ENCODE peak calls at places on chromosomes 16 and 17, in seven cellular contexts. E is NCI-H1105; S is NCI-H526 treated with DMSO at 0.1 percent for 48 hours; J is NCI-H2227 treated with DMSO at 0.1 percent for 48 hours; H is HL-60; Z is astrocyte of the spinal cord; G is stimulated activated CD8-positive, alpha-beta memory T cell treated with anti-CD3 and anti-CD28 coated beads, Interleukin-4, amount 100 ng/mL, for 24 hours. C is an unnamed sample.

GRCh38 chr17:1039119-1039507 is 42.2 kb downstream of the TIMM22 start:
- DNase-seq in E (no peak), S (no peak), J (no peak), H (no peak), Z (no peak), G (no peak), C (no peak)

GRCh38 chr17:78089557-78090281 is 38.8 kb downstream of the TMC6 start:
- DNase-seq in E (no peak), S (no peak), J (no peak), H (no peak), Z (no peak), G (no peak), C (peak; percentile 45)

GRCh38 chr16:19240494-19240893 is 45.0 kb upstream of the CLEC19A start:
- DNase-seq in E (no peak), S (no peak), J (no peak), H (no peak), Z (no peak), G (no peak), C (no peak)

GRCh38 chr17:67212716-67213417 is 32.1 kb downstream of the HELZ start:
- DNase-seq in E (no peak), S (no peak), J (no peak), H (peak; percentile 32), Z (peak; percentile 55), G (no peak), C (peak; percentile 48)

GRCh38 chr17:19369846-19370492 is 7.4 kb upstream of the B9D1 start:
- DNase-seq in E (no peak), S (no peak), J (no peak), H (no peak), Z (no peak), G (no peak), C (no peak)

GRCh38 chr17:67585077-67585602 is 132.6 kb upstream of the NOL11 start:
- DNase-seq in E (peak; percentile 31), S (peak; percentile 12), J (peak; percentile 86), H (no peak), Z (no peak), G (no peak), C (no peak)

GRCh38 chr17:37700881-37701280 is 44.0 kb downstream of the HNF1B start:
- DNase-seq in E (no peak), S (no peak), J (no peak), H (no peak), Z (no peak), G (no peak), C (no peak)

GRCh38 chr16:8146613-8147012 is 443.7 kb downstream of the TMEM114 start:
- DNase-seq in E (no peak), S (no peak), J (no peak), H (no peak), Z (no peak), G (no peak), C (no peak)

GRCh38 chr17:78759203-78759968 is 22.7 kb downstream of the CYTH1 start:
- DNase-seq in E (peak; percentile 44), S (no peak), J (peak; percentile 15), H (peak; percentile 66), Z (peak; percentile 82), G (no peak), C (peak; percentile 91)

GRCh38 chr16:82368041-82368440 is 198.0 kb upstream of the MPHOSPH6 start:
- DNase-seq in E (no peak), S (peak; percentile 3), J (no peak), H (no peak), Z (no peak), G (no peak), C (no peak)

GRCh38 chr17:55588446-55588845 is 77.2 kb upstream of the SMIM36 start:
- DNase-seq in E (no peak), S (no peak), J (no peak), H (no peak), Z (no peak), G (no peak), C (no peak)

GRCh38 chr17:50426814-50427787 is 1.1 kb downstream of the ACSF2 start:
- DNase-seq in E (no peak), S (no peak), J (no peak), H (no peak), Z (peak; percentile 17), G (no peak), C (peak; percentile 71)

GRCh38 chr17:48051706-48052486 is 3.7 kb downstream of the NFE2L1 start:
- DNase-seq in E (no peak), S (no peak), J (peak; percentile 24), H (no peak), Z (peak; percentile 96), G (no peak), C (no peak)

GRCh38 chr17:28142355-28142754 is 99.9 kb downstream of the NLK start:
- DNase-seq in E (no peak), S (no peak), J (peak; percentile 8), H (no peak), Z (no peak), G (no peak), C (no peak)

GRCh38 chr17:29094101-29094708 is 51.3 kb downstream of the PIPOX start:
- DNase-seq in E (no peak), S (no peak), J (no peak), H (no peak), Z (no peak), G (no peak), C (no peak)

GRCh38 chr17:14296511-14296910 is 4.4 kb upstream of the HS3ST3B1 start:
- DNase-seq in E (no peak), S (no peak), J (no peak), H (no peak), Z (no peak), G (no peak), C (no peak)

GRCh38 chr16:5328546-5328945 is 231.0 kb upstream of the EEF2KMT start:
- DNase-seq in E (no peak), S (no peak), J (no peak), H (no peak), Z (no peak), G (no peak), C (no peak)

GRCh38 chr17:21021208-21021803 is 21.5 kb downstream of the USP22 start:
- DNase-seq in E (no peak), S (no peak), J (no peak), H (no peak), Z (no peak), G (no peak), C (no peak)

GRCh38 chr17:40484973-40485530 is 16.4 kb downstream of the TNS4 start:
- DNase-seq in E (no peak), S (no peak), J (no peak), H (no peak), Z (no peak), G (no peak), C (no peak)

GRCh38 chr16:47460301-47460754 is 535 bp downstream of the ITFG1 start:
- DNase-seq in E (no peak), S (no peak), J (no peak), H (no peak), Z (no peak), G (no peak), C (no peak)

GRCh38 chr16:84599528-84600202 is 18.2 kb downstream of the COTL1 start:
- DNase-seq in E (no peak), S (no peak), J (no peak), H (peak; percentile 88), Z (peak; percentile 91), G (peak; percentile 64), C (peak; percentile 98)

GRCh38 chr17:28368306-28368831 is 1.7 kb downstream of the VTN start:
- DNase-seq in E (no peak), S (no peak), J (no peak), H (no peak), Z (no peak), G (no peak), C (no peak)

GRCh38 chr17:79943354-79944241 is 92.1 kb downstream of the TBC1D16 start:
- DNase-seq in E (no peak), S (no peak), J (no peak), H (no peak), Z (no peak), G (no peak), C (no peak)

GRCh38 chr17:18259621-18260331 is 686 bp upstream of the MIEF2 start:
- DNase-seq in E (no peak), S (no peak), J (no peak), H (no peak), Z (no peak), G (no peak), C (no peak)

GRCh38 chr17:79993390-79994221 is 42.1 kb downstream of the TBC1D16 start:
- DNase-seq in E (no peak), S (peak; percentile 40), J (peak; percentile 25), H (peak; percentile 82), Z (peak; percentile 76), G (peak; percentile 30), C (peak; percentile 75)

GRCh38 chr16:19662351-19662750 is 55.7 kb downstream of the KNOP1 start:
- DNase-seq in E (no peak), S (no peak), J (no peak), H (no peak), Z (no peak), G (no peak), C (no peak)

GRCh38 chr16:1003551-1004347 is 22.2 kb downstream of the SOX8 start:
- DNase-seq in E (no peak), S (no peak), J (no peak), H (no peak), Z (peak; percentile 44), G (no peak), C (no peak)

GRCh38 chr17:47811709-47812108 is 9.9 kb downstream of the OSBPL7 start:
- DNase-seq in E (no peak), S (no peak), J (no peak), H (no peak), Z (no peak), G (no peak), C (no peak)

GRCh38 chr17:82940226-82941020 is 100.6 kb upstream of the ZNF750 start:
- DNase-seq in E (no peak), S (no peak), J (no peak), H (peak; percentile 13), Z (no peak), G (no peak), C (no peak)

GRCh38 chr16:4780235-4780634 is 7.9 kb downstream of the SEPTIN12 start:
- DNase-seq in E (no peak), S (no peak), J (no peak), H (no peak), Z (no peak), G (no peak), C (no peak)

GRCh38 chr17:10169274-10169673 is 29.1 kb downstream of the GAS7 start:
- DNase-seq in E (no peak), S (no peak), J (no peak), H (no peak), Z (no peak), G (no peak), C (no peak)

GRCh38 chr17:50668025-50668837 is 33.5 kb downstream of the ABCC3 start:
- DNase-seq in E (no peak), S (no peak), J (no peak), H (no peak), Z (peak; percentile 31), G (no peak), C (no peak)

GRCh38 chr16:24871891-24872290 is 26.1 kb downstream of the SLC5A11 start:
- DNase-seq in E (no peak), S (no peak), J (no peak), H (no peak), Z (no peak), G (no peak), C (no peak)

GRCh38 chr16:74771656-74772315 is 2.8 kb downstream of the FA2H start:
- DNase-seq in E (no peak), S (no peak), J (no peak), H (no peak), Z (no peak), G (no peak), C (no peak)

GRCh38 chr17:18261146-18261515 is 669 bp downstream of the MIEF2 start:
- DNase-seq in E (no peak), S (no peak), J (no peak), H (no peak), Z (peak; percentile 29), G (no peak), C (no peak)

C was measured in Kasumi-1.